ENCODE peak calls at places on chromosomes 12 and 14, in eight cellular contexts. One of them, this sample, is unnamed.

GRCh38 chr12:84077692-84078091 is 834.9 kb downstream of the SLC6A15 start:
- DNase-seq in tibial nerve: no peak
- DNase-seq in T-helper 1 cell: no peak
- DNase-seq in caudate nucleus: no peak
- DNase-seq in CD4-positive, alpha-beta T cell: no peak
- DNase-seq in HS-5: no peak
- DNase-seq in stimulated activated CD4-positive, alpha-beta T cell treated with anti-CD3 and anti-CD28 coated beads, Interleukin-4, amount 100 ng/mL, for 24 hours: no peak
- DNase-seq in H9: no peak
- DNase-seq in this sample: no peak

GRCh38 chr12:67006612-67007011 is 262.5 kb upstream of the CAND1 start:
- DNase-seq in tibial nerve: no peak
- DNase-seq in T-helper 1 cell: no peak
- DNase-seq in caudate nucleus: no peak
- DNase-seq in CD4-positive, alpha-beta T cell: no peak
- DNase-seq in HS-5: no peak
- DNase-seq in stimulated activated CD4-positive, alpha-beta T cell treated with anti-CD3 and anti-CD28 coated beads, Interleukin-4, amount 100 ng/mL, for 24 hours: no peak
- DNase-seq in H9: no peak
- DNase-seq in this sample: no peak

GRCh38 chr12:105935106-105935505 is 203.6 kb downstream of the NUAK1 start:
- DNase-seq in tibial nerve: no peak
- DNase-seq in T-helper 1 cell: no peak
- DNase-seq in caudate nucleus: no peak
- DNase-seq in CD4-positive, alpha-beta T cell: no peak
- DNase-seq in HS-5: no peak
- DNase-seq in stimulated activated CD4-positive, alpha-beta T cell treated with anti-CD3 and anti-CD28 coated beads, Interleukin-4, amount 100 ng/mL, for 24 hours: no peak
- DNase-seq in H9: no peak
- DNase-seq in this sample: no peak

GRCh38 chr12:78697817-78698415 is 166.7 kb upstream of the SYT1 start:
- DNase-seq in tibial nerve: no peak
- DNase-seq in T-helper 1 cell: no peak
- DNase-seq in caudate nucleus: no peak
- DNase-seq in CD4-positive, alpha-beta T cell: no peak
- DNase-seq in HS-5: peak; percentile 23
- DNase-seq in stimulated activated CD4-positive, alpha-beta T cell treated with anti-CD3 and anti-CD28 coated beads, Interleukin-4, amount 100 ng/mL, for 24 hours: no peak
- DNase-seq in H9: no peak
- DNase-seq in this sample: no peak

GRCh38 chr12:28569698-28570411 is 379.6 kb downstream of the CCDC91 start:
- DNase-seq in tibial nerve: no peak
- DNase-seq in T-helper 1 cell: peak; percentile 2
- DNase-seq in caudate nucleus: no peak
- DNase-seq in CD4-positive, alpha-beta T cell: no peak
- DNase-seq in HS-5: peak; percentile 74
- DNase-seq in stimulated activated CD4-positive, alpha-beta T cell treated with anti-CD3 and anti-CD28 coated beads, Interleukin-4, amount 100 ng/mL, for 24 hours: no peak
- DNase-seq in H9: no peak
- DNase-seq in this sample: no peak

GRCh38 chr12:119302334-119303132 is 32.0 kb upstream of the CCDC60 start:
- DNase-seq in tibial nerve: no peak
- DNase-seq in T-helper 1 cell: no peak
- DNase-seq in caudate nucleus: no peak
- DNase-seq in CD4-positive, alpha-beta T cell: no peak
- DNase-seq in HS-5: no peak
- DNase-seq in stimulated activated CD4-positive, alpha-beta T cell treated with anti-CD3 and anti-CD28 coated beads, Interleukin-4, amount 100 ng/mL, for 24 hours: no peak
- DNase-seq in H9: no peak
- DNase-seq in this sample: no peak

GRCh38 chr12:42299392-42300308 is 26.2 kb downstream of the ZCRB1 start:
- DNase-seq in tibial nerve: no peak
- DNase-seq in T-helper 1 cell: peak; percentile 81
- DNase-seq in caudate nucleus: no peak
- DNase-seq in CD4-positive, alpha-beta T cell: no peak
- DNase-seq in HS-5: peak; percentile 11
- DNase-seq in stimulated activated CD4-positive, alpha-beta T cell treated with anti-CD3 and anti-CD28 coated beads, Interleukin-4, amount 100 ng/mL, for 24 hours: peak; percentile 81
- DNase-seq in H9: no peak
- DNase-seq in this sample: no peak

GRCh38 chr12:69570545-69571399 is 14.5 kb upstream of the CCT2 start:
- DNase-seq in tibial nerve: peak; percentile 23
- DNase-seq in T-helper 1 cell: peak; percentile 47
- DNase-seq in caudate nucleus: peak; percentile 3
- DNase-seq in CD4-positive, alpha-beta T cell: peak; percentile 30
- DNase-seq in HS-5: no peak
- DNase-seq in stimulated activated CD4-positive, alpha-beta T cell treated with anti-CD3 and anti-CD28 coated beads, Interleukin-4, amount 100 ng/mL, for 24 hours: peak; percentile 70
- DNase-seq in H9: no peak
- DNase-seq in this sample: peak; percentile 49

GRCh38 chr12:23980826-23981225 is 31.4 kb upstream of the SOX5 start:
- DNase-seq in tibial nerve: no peak
- DNase-seq in T-helper 1 cell: no peak
- DNase-seq in caudate nucleus: no peak
- DNase-seq in CD4-positive, alpha-beta T cell: no peak
- DNase-seq in HS-5: no peak
- DNase-seq in stimulated activated CD4-positive, alpha-beta T cell treated with anti-CD3 and anti-CD28 coated beads, Interleukin-4, amount 100 ng/mL, for 24 hours: no peak
- DNase-seq in H9: no peak
- DNase-seq in this sample: no peak

GRCh38 chr14:84197704-84198103 is 1332.2 kb upstream of the FLRT2 start:
- DNase-seq in tibial nerve: no peak
- DNase-seq in T-helper 1 cell: no peak
- DNase-seq in caudate nucleus: no peak
- DNase-seq in CD4-positive, alpha-beta T cell: no peak
- DNase-seq in HS-5: no peak
- DNase-seq in stimulated activated CD4-positive, alpha-beta T cell treated with anti-CD3 and anti-CD28 coated beads, Interleukin-4, amount 100 ng/mL, for 24 hours: no peak
- DNase-seq in H9: no peak
- DNase-seq in this sample: no peak

GRCh38 chr12:7131502-7131866 is 1.3 kb downstream of the CLSTN3 start:
- DNase-seq in tibial nerve: no peak
- DNase-seq in T-helper 1 cell: peak; percentile 28
- DNase-seq in caudate nucleus: no peak
- DNase-seq in CD4-positive, alpha-beta T cell: no peak
- DNase-seq in HS-5: no peak
- DNase-seq in stimulated activated CD4-positive, alpha-beta T cell treated with anti-CD3 and anti-CD28 coated beads, Interleukin-4, amount 100 ng/mL, for 24 hours: peak; percentile 22
- DNase-seq in H9: peak; percentile 61
- DNase-seq in this sample: no peak

GRCh38 chr14:49550284-49551184 is 35.6 kb downstream of the RPS29 start:
- DNase-seq in tibial nerve: no peak
- DNase-seq in T-helper 1 cell: no peak
- DNase-seq in caudate nucleus: no peak
- DNase-seq in CD4-positive, alpha-beta T cell: no peak
- DNase-seq in HS-5: no peak
- DNase-seq in stimulated activated CD4-positive, alpha-beta T cell treated with anti-CD3 and anti-CD28 coated beads, Interleukin-4, amount 100 ng/mL, for 24 hours: no peak
- DNase-seq in H9: no peak
- DNase-seq in this sample: no peak

GRCh38 chr12:28998662-28999120 is 150.4 kb upstream of the FAR2 start:
- DNase-seq in tibial nerve: no peak
- DNase-seq in T-helper 1 cell: peak; percentile 2
- DNase-seq in caudate nucleus: no peak
- DNase-seq in CD4-positive, alpha-beta T cell: no peak
- DNase-seq in HS-5: no peak
- DNase-seq in stimulated activated CD4-positive, alpha-beta T cell treated with anti-CD3 and anti-CD28 coated beads, Interleukin-4, amount 100 ng/mL, for 24 hours: peak; percentile 7
- DNase-seq in H9: no peak
- DNase-seq in this sample: no peak

GRCh38 chr14:64569108-64570045 is 19.6 kb downstream of the PPP1R36 start:
- DNase-seq in tibial nerve: peak; percentile 37
- DNase-seq in T-helper 1 cell: no peak
- DNase-seq in caudate nucleus: no peak
- DNase-seq in CD4-positive, alpha-beta T cell: no peak
- DNase-seq in HS-5: peak; percentile 45
- DNase-seq in stimulated activated CD4-positive, alpha-beta T cell treated with anti-CD3 and anti-CD28 coated beads, Interleukin-4, amount 100 ng/mL, for 24 hours: no peak
- DNase-seq in H9: no peak
- DNase-seq in this sample: peak; percentile 53

GRCh38 chr14:55706893-55707292 is 126.9 kb downstream of the KTN1 start:
- DNase-seq in tibial nerve: no peak
- DNase-seq in T-helper 1 cell: no peak
- DNase-seq in caudate nucleus: no peak
- DNase-seq in CD4-positive, alpha-beta T cell: no peak
- DNase-seq in HS-5: no peak
- DNase-seq in stimulated activated CD4-positive, alpha-beta T cell treated with anti-CD3 and anti-CD28 coated beads, Interleukin-4, amount 100 ng/mL, for 24 hours: no peak
- DNase-seq in H9: no peak
- DNase-seq in this sample: no peak

GRCh38 chr14:69865701-69866365 is 13.4 kb upstream of the SMOC1 start:
- DNase-seq in tibial nerve: no peak
- DNase-seq in T-helper 1 cell: no peak
- DNase-seq in caudate nucleus: no peak
- DNase-seq in CD4-positive, alpha-beta T cell: no peak
- DNase-seq in HS-5: no peak
- DNase-seq in stimulated activated CD4-positive, alpha-beta T cell treated with anti-CD3 and anti-CD28 coated beads, Interleukin-4, amount 100 ng/mL, for 24 hours: no peak
- DNase-seq in H9: no peak
- DNase-seq in this sample: no peak

GRCh38 chr14:61343471-61343870 is 22.1 kb downstream of the PRKCH start:
- DNase-seq in tibial nerve: no peak
- DNase-seq in T-helper 1 cell: peak; percentile 35
- DNase-seq in caudate nucleus: no peak
- DNase-seq in CD4-positive, alpha-beta T cell: no peak
- DNase-seq in HS-5: no peak
- DNase-seq in stimulated activated CD4-positive, alpha-beta T cell treated with anti-CD3 and anti-CD28 coated beads, Interleukin-4, amount 100 ng/mL, for 24 hours: no peak
- DNase-seq in H9: no peak
- DNase-seq in this sample: no peak

GRCh38 chr12:39236994-39237393 is 205.9 kb downstream of the KIF21A start:
- DNase-seq in tibial nerve: no peak
- DNase-seq in T-helper 1 cell: no peak
- DNase-seq in caudate nucleus: no peak
- DNase-seq in CD4-positive, alpha-beta T cell: no peak
- DNase-seq in HS-5: peak; percentile 62
- DNase-seq in stimulated activated CD4-positive, alpha-beta T cell treated with anti-CD3 and anti-CD28 coated beads, Interleukin-4, amount 100 ng/mL, for 24 hours: no peak
- DNase-seq in H9: no peak
- DNase-seq in this sample: no peak

GRCh38 chr14:24356208-24356607 is 11.8 kb upstream of the NFATC4 start:
- DNase-seq in tibial nerve: no peak
- DNase-seq in T-helper 1 cell: no peak
- DNase-seq in caudate nucleus: no peak
- DNase-seq in CD4-positive, alpha-beta T cell: no peak
- DNase-seq in HS-5: no peak
- DNase-seq in stimulated activated CD4-positive, alpha-beta T cell treated with anti-CD3 and anti-CD28 coated beads, Interleukin-4, amount 100 ng/mL, for 24 hours: no peak
- DNase-seq in H9: no peak
- DNase-seq in this sample: no peak

GRCh38 chr14:24231263-24232120 is 675 bp downstream of the NEDD8 start:
- DNase-seq in tibial nerve: no peak
- DNase-seq in T-helper 1 cell: no peak
- DNase-seq in caudate nucleus: no peak
- DNase-seq in CD4-positive, alpha-beta T cell: no peak
- DNase-seq in HS-5: no peak
- DNase-seq in stimulated activated CD4-positive, alpha-beta T cell treated with anti-CD3 and anti-CD28 coated beads, Interleukin-4, amount 100 ng/mL, for 24 hours: no peak
- DNase-seq in H9: no peak
- DNase-seq in this sample: no peak

GRCh38 chr12:76020281-76020680 is 11.3 kb downstream of the PHLDA1 start:
- DNase-seq in tibial nerve: no peak
- DNase-seq in T-helper 1 cell: peak; percentile 95
- DNase-seq in caudate nucleus: no peak
- DNase-seq in CD4-positive, alpha-beta T cell: peak; percentile 48
- DNase-seq in HS-5: peak; percentile 73
- DNase-seq in stimulated activated CD4-positive, alpha-beta T cell treated with anti-CD3 and anti-CD28 coated beads, Interleukin-4, amount 100 ng/mL, for 24 hours: peak; percentile 81
- DNase-seq in H9: no peak
- DNase-seq in this sample: peak; percentile 35

GRCh38 chr14:77738559-77739250 is 22.3 kb downstream of the SNW1 start:
- DNase-seq in tibial nerve: no peak
- DNase-seq in T-helper 1 cell: peak; percentile 60
- DNase-seq in caudate nucleus: no peak
- DNase-seq in CD4-positive, alpha-beta T cell: no peak
- DNase-seq in HS-5: no peak
- DNase-seq in stimulated activated CD4-positive, alpha-beta T cell treated with anti-CD3 and anti-CD28 coated beads, Interleukin-4, amount 100 ng/mL, for 24 hours: peak; percentile 19
- DNase-seq in H9: no peak
- DNase-seq in this sample: peak; percentile 43

GRCh38 chr14:73457935-73458218 is 469 bp downstream of the NUMB start:
- DNase-seq in tibial nerve: no peak
- DNase-seq in T-helper 1 cell: no peak
- DNase-seq in caudate nucleus: no peak
- DNase-seq in CD4-positive, alpha-beta T cell: no peak
- DNase-seq in HS-5: no peak
- DNase-seq in stimulated activated CD4-positive, alpha-beta T cell treated with anti-CD3 and anti-CD28 coated beads, Interleukin-4, amount 100 ng/mL, for 24 hours: no peak
- DNase-seq in H9: no peak
- DNase-seq in this sample: peak; percentile 45

GRCh38 chr12:105468464-105468863 is 138.0 kb downstream of the C12orf75 start:
- DNase-seq in tibial nerve: no peak
- DNase-seq in T-helper 1 cell: no peak
- DNase-seq in caudate nucleus: no peak
- DNase-seq in CD4-positive, alpha-beta T cell: no peak
- DNase-seq in HS-5: no peak
- DNase-seq in stimulated activated CD4-positive, alpha-beta T cell treated with anti-CD3 and anti-CD28 coated beads, Interleukin-4, amount 100 ng/mL, for 24 hours: no peak
- DNase-seq in H9: no peak
- DNase-seq in this sample: no peak

GRCh38 chr12:19829100-19829853 is 390.0 kb downstream of the AEBP2 start:
- DNase-seq in tibial nerve: no peak
- DNase-seq in T-helper 1 cell: peak; percentile 12
- DNase-seq in caudate nucleus: no peak
- DNase-seq in CD4-positive, alpha-beta T cell: no peak
- DNase-seq in HS-5: no peak
- DNase-seq in stimulated activated CD4-positive, alpha-beta T cell treated with anti-CD3 and anti-CD28 coated beads, Interleukin-4, amount 100 ng/mL, for 24 hours: no peak
- DNase-seq in H9: no peak
- DNase-seq in this sample: no peak

This sample was measured in stomach.